ENCODE peak calls at places on chromosomes 12 and 14, in four cellular contexts. O is uterus; T is activated naive CD4-positive, alpha-beta T cell treated with Interleukin-2 at 50 U/mL for 16 hours; I is stromal cell of bone marrow. D is an unnamed sample.

GRCh38 chr12:108855284-108856169 is 1.9 kb downstream of the SSH1 start:
- DNase-seq in T (no peak), I (no peak), O (no peak), D (no peak)

GRCh38 chr14:92797935-92798653 is 4.0 kb downstream of the GOLGA5 start:
- DNase-seq in T (no peak), O (no peak), I (no peak), D (no peak)

GRCh38 chr12:45208604-45209487 is 7.0 kb upstream of the ANO6 start:
- DNase-seq in T (no peak), I (no peak), O (no peak), D (no peak)

GRCh38 chr14:49849213-49849847 is 3.3 kb downstream of the NEMF start:
- DNase-seq in O (no peak), T (no peak), I (no peak), D (no peak)

GRCh38 chr12:26704214-26704613 is 128.8 kb downstream of the ITPR2 start:
- DNase-seq in T (no peak), O (no peak), I (no peak), D (no peak)

GRCh38 chr12:54019111-54019811 is 9.0 kb upstream of the HOXC6 start:
- DNase-seq in I (no peak), T (no peak), O (no peak), D (no peak)

GRCh38 chr12:87670448-87670847 is 358.8 kb downstream of the C12orf50 start:
- DNase-seq in T (no peak), I (no peak), O (no peak), D (no peak)

GRCh38 chr12:41983896-41984295 is 160.8 kb downstream of the GXYLT1 start:
- DNase-seq in I (no peak), O (no peak), T (no peak), D (no peak)

GRCh38 chr12:11545438-11546330 is 103.8 kb upstream of the ETV6 start:
- DNase-seq in T (peak), I (no peak), O (no peak), D (no peak)

GRCh38 chr12:70964867-70965469 is 44.4 kb upstream of the PTPRR start:
- DNase-seq in I (no peak), O (no peak), T (no peak), D (no peak)

GRCh38 chr12:120599672-120600537 is 18.7 kb upstream of the POP5 start:
- DNase-seq in I (no peak), O (no peak), T (no peak), D (no peak)

GRCh38 chr12:127393896-127394295 is 873.1 kb upstream of the TMEM132C start:
- DNase-seq in I (peak), O (no peak), T (no peak), D (no peak)

GRCh38 chr12:103994235-103994634 is 28.6 kb downstream of the TDG start:
- DNase-seq in T (no peak), I (no peak), O (no peak), D (no peak)

GRCh38 chr14:104136472-104137296 is 1.7 kb upstream of the KIF26A start:
- DNase-seq in T (no peak), I (no peak), O (no peak), D (no peak)

GRCh38 chr12:95674631-95675030 is 115.9 kb downstream of the NTN4 start:
- DNase-seq in O (no peak), T (no peak), I (no peak), D (no peak)

GRCh38 chr14:78737606-78738005 is 567.4 kb downstream of the NRXN3 start:
- DNase-seq in I (no peak), O (no peak), T (no peak), D (no peak)

GRCh38 chr12:17975763-17976162 is 114.2 kb downstream of the RERGL start:
- DNase-seq in O (no peak), I (no peak), T (no peak), D (no peak)

GRCh38 chr12:113002155-113002554 is 23.8 kb downstream of the OAS2 start:
- DNase-seq in I (no peak), O (no peak), T (no peak), D (no peak)

GRCh38 chr12:226401-226800 is 12.4 kb upstream of the SLC6A12 start:
- DNase-seq in O (no peak), T (no peak), I (no peak), D (no peak)

GRCh38 chr12:101051901-101052550 is 158.0 kb downstream of the SLC5A8 start:
- DNase-seq in I (peak), O (no peak), T (no peak), D (peak)

GRCh38 chr14:67515386-67516079 is 17.6 kb upstream of the PLEKHH1 start:
- DNase-seq in T (peak), I (no peak), O (no peak), D (no peak)

GRCh38 chr14:73136387-73137221 is at the start of gene PSEN1:
- DNase-seq in I (peak), O (peak), T (peak), D (peak)

GRCh38 chr12:2384533-2385328 is 331.9 kb downstream of the CACNA1C start:
- DNase-seq in I (peak), O (peak), T (no peak), D (peak)

GRCh38 chr12:7716391-7716790 is 5.2 kb downstream of the DPPA3 start:
- DNase-seq in T (no peak), I (peak), O (no peak), D (no peak)

GRCh38 chr12:90305379-90305778 is 596.7 kb upstream of the ATP2B1 start:
- DNase-seq in O (no peak), I (no peak), T (no peak), D (no peak)

GRCh38 chr12:76952995-76953394 is 74.2 kb upstream of the CSRP2 start:
- DNase-seq in I (no peak), O (no peak), T (no peak), D (no peak)

GRCh38 chr12:29869916-29870315 is 86.2 kb upstream of the TMTC1 start:
- DNase-seq in T (no peak), I (no peak), O (no peak), D (no peak)

GRCh38 chr14:20722016-20722415 is 23.7 kb upstream of the EDDM3A start:
- DNase-seq in O (no peak), T (no peak), I (no peak), D (no peak)

GRCh38 chr12:22018860-22019259 is 27.2 kb upstream of the CMAS start:
- DNase-seq in T (no peak), I (no peak), O (no peak), D (no peak)

GRCh38 chr12:130714091-130714590 is 2.0 kb downstream of the RIMBP2 start:
- DNase-seq in T (no peak), O (no peak), I (no peak), D (no peak)

GRCh38 chr12:130764073-130764472 is 48.0 kb upstream of the RIMBP2 start:
- DNase-seq in T (no peak), O (no peak), I (no peak), D (no peak)

GRCh38 chr14:69693145-69693544 is 73.8 kb upstream of the SRSF5 start:
- DNase-seq in I (no peak), T (no peak), O (no peak), D (no peak)

GRCh38 chr12:106174876-106175275 is 36.1 kb upstream of the NUAK1 start:
- DNase-seq in T (no peak), O (no peak), I (no peak), D (no peak)

GRCh38 chr12:2412305-2412643 is 359.5 kb downstream of the CACNA1C start:
- DNase-seq in I (no peak), T (no peak), O (no peak), D (no peak)

GRCh38 chr14:93540235-93540634 is 109.5 kb downstream of the UNC79 start:
- DNase-seq in I (no peak), O (no peak), T (no peak), D (no peak)

GRCh38 chr12:55830601-55831406 is 1.4 kb upstream of the DNAJC14 start:
- DNase-seq in O (peak), I (peak), T (peak), D (no peak)

GRCh38 chr12:79685068-79685467 is 5.7 kb downstream of the PAWR start:
- DNase-seq in I (no peak), O (no peak), T (no peak), D (peak)

GRCh38 chr14:77580477-77580876 is 36.0 kb downstream of the SPTLC2 start:
- DNase-seq in I (no peak), O (no peak), T (no peak), D (no peak)

GRCh38 chr12:80958162-80958561 is 20.4 kb upstream of the LIN7A start:
- DNase-seq in T (no peak), I (no peak), O (no peak), D (no peak)

GRCh38 chr14:35122696-35123387 is 490 bp downstream of the PRORP start:
- DNase-seq in T (no peak), O (no peak), I (no peak), D (peak)

D was measured in astrocyte of the cerebellum.